ENCODE peak calls at places on chromosome 10, in four cellular contexts. V is right atrium auricular region, X is nephron progenitor cell, C is foreskin fibroblast. B is an unnamed sample.

GRCh38 chr10:123674741-123675140 is 8.6 kb downstream of the GPR26 start:
- DNase-seq in V (no peak), X (no peak), C (no peak), B (no peak)

GRCh38 chr10:114413398-114413797 is 9.1 kb upstream of the AFAP1L2 start:
- DNase-seq in V (no peak), X (no peak), C (no peak), B (no peak)

GRCh38 chr10:76405932-76406331 is 974.5 kb downstream of the LRMDA start:
- DNase-seq in V (no peak), X (no peak), C (peak; percentile 19), B (no peak)

GRCh38 chr10:119667562-119668328 is 16.6 kb downstream of the BAG3 start:
- DNase-seq in V (peak; percentile 89), X (peak; percentile 17), C (peak; percentile 98), B (peak; percentile 92)

GRCh38 chr10:120553911-120554310 is 96.9 kb downstream of the PLPP4 start:
- DNase-seq in V (no peak), X (no peak), C (no peak), B (no peak)

GRCh38 chr10:68543004-68543918 is 15.9 kb upstream of the SLC25A16 start:
- DNase-seq in V (no peak), X (no peak), C (peak; percentile 59), B (no peak)

GRCh38 chr10:129887986-129888783 is 75.9 kb downstream of the EBF3 start:
- DNase-seq in V (no peak), X (no peak), C (no peak), B (no peak)

GRCh38 chr10:75475470-75476182 is 44.2 kb downstream of the LRMDA start:
- DNase-seq in V (no peak), X (no peak), C (peak; percentile 40), B (no peak)

GRCh38 chr10:12048547-12048946 is 5.9 kb upstream of the UPF2 start:
- DNase-seq in V (no peak), X (no peak), C (no peak), B (no peak)
- TF ChIP-seq CTCF in V (no peak), X (no peak), C (no peak), B (no peak)

GRCh38 chr10:60141916-60142559 is 235.7 kb upstream of the CCDC6 start:
- DNase-seq in V (no peak), X (no peak), C (no peak), B (no peak)
- TF ChIP-seq CTCF in V (no peak), X (no peak), C (no peak), B (no peak)

GRCh38 chr10:87618470-87619423 is 40.9 kb upstream of the PAPSS2 start:
- DNase-seq in V (no peak), X (no peak), C (peak; percentile 36), B (no peak)

GRCh38 chr10:87623191-87623590 is 36.5 kb upstream of the PAPSS2 start:
- DNase-seq in V (no peak), X (no peak), C (no peak), B (no peak)

GRCh38 chr10:87619705-87620104 is 40.0 kb upstream of the PAPSS2 start:
- DNase-seq in V (no peak), X (no peak), C (peak; percentile 54), B (no peak)

GRCh38 chr10:87625658-87626057 is 34.0 kb upstream of the PAPSS2 start:
- DNase-seq in V (no peak), X (no peak), C (no peak), B (no peak)

DNA sequence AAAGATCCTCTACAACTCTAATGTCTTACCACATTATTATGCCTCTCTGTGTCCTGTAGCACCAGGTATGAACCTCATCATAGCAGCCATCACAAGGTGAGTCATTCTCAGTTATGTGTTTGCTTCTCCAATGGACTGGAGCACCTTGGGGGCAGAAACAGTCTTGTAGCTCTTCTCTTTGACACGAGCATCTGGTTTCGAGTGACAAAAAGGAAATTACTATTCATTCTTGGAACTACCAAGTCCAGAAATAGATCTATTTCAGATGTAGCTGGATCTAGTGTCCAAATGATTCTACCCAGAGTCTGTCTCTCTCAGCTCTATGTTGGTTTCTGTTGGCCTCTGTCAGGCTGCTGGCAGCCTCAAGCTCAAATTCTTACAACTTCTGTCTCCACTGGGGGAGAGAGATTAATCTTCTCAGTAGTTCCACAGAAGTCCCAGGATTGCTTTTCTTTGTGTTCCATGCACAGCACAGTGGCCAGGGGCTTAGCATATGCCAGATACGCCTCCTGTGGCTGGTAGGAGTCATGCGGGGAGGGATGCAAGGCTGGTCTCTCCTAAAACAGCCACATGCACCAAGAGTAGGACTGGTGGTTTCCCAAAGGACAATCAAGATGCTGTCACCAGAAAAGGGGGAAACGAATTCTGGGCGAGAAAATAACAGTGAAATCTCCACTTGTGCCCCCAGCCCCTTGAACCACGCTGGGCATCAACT is 37.2 kb upstream of the PAPSS2 start:
- DNase-seq in V (no peak), X (no peak), C (no peak), B (no peak)
- TF ChIP-seq CTCF in V (no peak), X (no peak), C (no peak), B (no peak)

GRCh38 chr10:17835688-17836087 is 26.5 kb downstream of the MRC1 start:
- DNase-seq in V (no peak), X (no peak), C (peak; percentile 91), B (no peak)
- TF ChIP-seq CTCF in V (no peak), X (no peak), C (no peak), B (no peak)

DNA sequence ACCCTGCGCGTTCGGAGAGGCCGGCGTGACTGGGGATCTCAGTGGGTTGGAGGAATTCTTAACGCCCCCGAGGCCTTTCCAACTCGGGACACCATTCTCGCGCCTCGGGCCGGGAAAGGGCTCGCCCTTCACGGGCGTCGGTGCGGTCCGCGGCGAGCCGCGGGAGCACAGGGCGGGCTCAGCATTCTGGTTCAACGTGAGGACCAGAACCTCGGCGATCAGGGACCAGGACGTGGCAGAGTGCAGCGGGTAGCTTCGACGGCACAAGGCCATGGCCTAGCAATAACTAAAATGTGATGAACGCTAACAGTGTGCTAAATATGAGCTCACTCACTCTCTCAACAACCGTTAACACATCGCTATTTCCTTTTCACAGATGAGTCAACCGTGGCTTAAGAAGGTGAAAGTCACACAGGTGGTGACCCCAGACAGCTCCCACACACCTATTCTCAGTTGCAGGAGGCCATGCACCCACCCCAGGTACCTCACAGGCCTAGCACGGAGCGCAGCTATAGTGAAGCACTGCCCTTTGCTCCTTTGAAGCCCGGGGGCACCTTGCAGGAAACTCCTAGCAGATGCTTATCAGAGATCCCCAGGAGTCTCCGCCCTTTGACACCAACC is 4.5 kb upstream of the EMX2 start:
- DNase-seq in V (no peak), X (no peak), C (no peak), B (no peak)
- TF ChIP-seq CTCF in V (no peak), X (no peak), C (no peak), B (peak; percentile 12)

GRCh38 chr10:4249841-4250496 is 465.0 kb upstream of the KLF6 start:
- DNase-seq in V (no peak), X (no peak), C (no peak), B (no peak)
- TF ChIP-seq CTCF in V (no peak), X (no peak), C (no peak), B (no peak)